ENCODE peak calls at places on chromosomes 13 and 19, in six cellular contexts. One of them, this sample, is unnamed. For H3K4me1, the result is how much of the 10 kb centered on the place peaks cover.

GRCh38 chr13:64925284-64925683 is 2304.9 kb downstream of the PCDH9 start:
- DNase-seq in suprapubic skin: no peak
- DNase-seq in kidney: no peak
- DNase-seq in astrocyte: no peak
- DNase-seq in thoracic aorta: no peak
- DNase-seq in upper lobe of right lung: no peak
- DNase-seq in this sample: no peak

GRCh38 chr13:113117335-113117872 is 5.2 kb upstream of the F10 start:
- DNase-seq in suprapubic skin: peak
- DNase-seq in kidney: peak
- DNase-seq in astrocyte: no peak
- DNase-seq in thoracic aorta: no peak
- DNase-seq in upper lobe of right lung: no peak
- DNase-seq in this sample: peak

GRCh38 chr13:32272021-32272695 is 43.0 kb downstream of the ZAR1L start:
- DNase-seq in suprapubic skin: no peak
- DNase-seq in kidney: no peak
- DNase-seq in astrocyte: no peak
- DNase-seq in thoracic aorta: no peak
- DNase-seq in upper lobe of right lung: no peak
- DNase-seq in this sample: no peak

GRCh38 chr19:32675720-32676185 is at the start of gene RGS9BP:
- DNase-seq in suprapubic skin: peak
- DNase-seq in kidney: peak
- DNase-seq in astrocyte: peak
- DNase-seq in thoracic aorta: peak
- DNase-seq in upper lobe of right lung: peak
- DNase-seq in this sample: peak

GRCh38 chr19:13850910-13851753 is 25.8 kb upstream of the NANOS3 start:
- DNase-seq in suprapubic skin: peak
- DNase-seq in kidney: peak
- DNase-seq in astrocyte: peak
- DNase-seq in thoracic aorta: peak
- DNase-seq in upper lobe of right lung: peak
- DNase-seq in this sample: peak

GRCh38 chr13:49436890-49437289 is 7.0 kb downstream of the CAB39L start:
- DNase-seq in suprapubic skin: no peak
- DNase-seq in kidney: no peak
- DNase-seq in astrocyte: peak
- DNase-seq in thoracic aorta: no peak
- DNase-seq in upper lobe of right lung: no peak
- DNase-seq in this sample: no peak

GRCh38 chr19:43476606-43477005 is 11.2 kb upstream of the LYPD3 start:
- DNase-seq in suprapubic skin: no peak
- DNase-seq in kidney: no peak
- DNase-seq in astrocyte: peak
- DNase-seq in thoracic aorta: no peak
- DNase-seq in upper lobe of right lung: no peak
- DNase-seq in this sample: no peak

GRCh38 chr13:44969858-44970484 is 19.3 kb downstream of the NUFIP1 start:
- DNase-seq in suprapubic skin: no peak
- DNase-seq in kidney: no peak
- DNase-seq in astrocyte: peak
- DNase-seq in thoracic aorta: no peak
- DNase-seq in upper lobe of right lung: no peak
- DNase-seq in this sample: no peak

GRCh38 chr19:6062274-6062673 is 48.0 kb downstream of the RFX2 start:
- DNase-seq in suprapubic skin: peak
- DNase-seq in kidney: peak
- DNase-seq in astrocyte: peak
- DNase-seq in thoracic aorta: peak
- DNase-seq in upper lobe of right lung: peak
- DNase-seq in this sample: peak

GRCh38 chr13:34201050-34201913 is 383.3 kb downstream of the RFC3 start:
- DNase-seq in suprapubic skin: no peak
- DNase-seq in kidney: no peak
- DNase-seq in astrocyte: peak
- DNase-seq in thoracic aorta: no peak
- DNase-seq in upper lobe of right lung: no peak
- DNase-seq in this sample: no peak

GRCh38 chr13:48236528-48237353 is 3.7 kb downstream of the ITM2B start:
- DNase-seq in suprapubic skin: no peak
- DNase-seq in kidney: no peak
- DNase-seq in astrocyte: no peak
- DNase-seq in thoracic aorta: no peak
- DNase-seq in upper lobe of right lung: no peak
- DNase-seq in this sample: no peak

GRCh38 chr13:40261361-40261760 is 405.1 kb downstream of the FOXO1 start:
- DNase-seq in suprapubic skin: no peak
- DNase-seq in kidney: no peak
- DNase-seq in astrocyte: no peak
- DNase-seq in thoracic aorta: no peak
- DNase-seq in upper lobe of right lung: no peak
- DNase-seq in this sample: no peak

GRCh38 chr19:18846862-18847515 is 15.2 kb downstream of the UPF1 start:
- DNase-seq in suprapubic skin: peak
- DNase-seq in kidney: peak
- DNase-seq in astrocyte: peak
- DNase-seq in thoracic aorta: no peak
- DNase-seq in upper lobe of right lung: peak
- DNase-seq in this sample: peak

GRCh38 chr19:3625996-3626472 is 556 bp downstream of the CACTIN start:
- DNase-seq in suprapubic skin: no peak
- DNase-seq in kidney: no peak
- DNase-seq in astrocyte: peak
- DNase-seq in thoracic aorta: no peak
- DNase-seq in upper lobe of right lung: no peak
- DNase-seq in this sample: no peak

GRCh38 chr13:39603424-39603947 is 493 bp upstream of the LHFPL6 start:
- DNase-seq in suprapubic skin: no peak
- DNase-seq in kidney: no peak
- DNase-seq in astrocyte: peak
- DNase-seq in thoracic aorta: no peak
- DNase-seq in upper lobe of right lung: no peak
- DNase-seq in this sample: no peak

GRCh38 chr19:49216076-49216475 is 58.5 kb downstream of the TRPM4 start:
- DNase-seq in suprapubic skin: no peak
- DNase-seq in kidney: no peak
- DNase-seq in astrocyte: peak
- DNase-seq in thoracic aorta: no peak
- DNase-seq in upper lobe of right lung: no peak
- DNase-seq in this sample: no peak

GRCh38 chr19:7852851-7853759 is 21.1 kb downstream of the PRR36 start:
- DNase-seq in suprapubic skin: peak
- DNase-seq in kidney: peak
- DNase-seq in astrocyte: no peak
- DNase-seq in thoracic aorta: no peak
- DNase-seq in upper lobe of right lung: peak
- DNase-seq in this sample: no peak

GRCh38 chr19:1725100-1726064 is 27.9 kb upstream of the ONECUT3 start:
- DNase-seq in suprapubic skin: no peak
- DNase-seq in kidney: no peak
- DNase-seq in astrocyte: no peak
- DNase-seq in thoracic aorta: no peak
- DNase-seq in upper lobe of right lung: no peak
- DNase-seq in this sample: no peak

GRCh38 chr13:40682449-40683240 is 16.2 kb upstream of the FOXO1 start:
- DNase-seq in suprapubic skin: no peak
- DNase-seq in kidney: no peak
- DNase-seq in astrocyte: peak
- DNase-seq in thoracic aorta: no peak
- DNase-seq in upper lobe of right lung: no peak
- DNase-seq in this sample: no peak

GRCh38 chr13:48859168-48860105 is 116.3 kb upstream of the FNDC3A start:
- DNase-seq in suprapubic skin: no peak
- DNase-seq in kidney: no peak
- DNase-seq in astrocyte: no peak
- DNase-seq in thoracic aorta: no peak
- DNase-seq in upper lobe of right lung: no peak
- DNase-seq in this sample: no peak

GRCh38 chr13:100951031-100951430 is 276.4 kb upstream of the TMTC4 start:
- DNase-seq in suprapubic skin: no peak
- DNase-seq in kidney: no peak
- DNase-seq in astrocyte: no peak
- DNase-seq in thoracic aorta: no peak
- DNase-seq in upper lobe of right lung: no peak
- DNase-seq in this sample: no peak

GRCh38 chr19:43628646-43629326 is 9.4 kb upstream of the ZNF428 start:
- DNase-seq in suprapubic skin: no peak
- DNase-seq in kidney: no peak
- DNase-seq in astrocyte: no peak
- DNase-seq in thoracic aorta: no peak
- DNase-seq in upper lobe of right lung: no peak
- DNase-seq in this sample: no peak

GRCh38 chr19:24059572-24060295 is 27.3 kb upstream of the ZNF254 start:
- DNase-seq in suprapubic skin: no peak
- DNase-seq in kidney: no peak
- DNase-seq in astrocyte: no peak
- DNase-seq in thoracic aorta: no peak
- DNase-seq in upper lobe of right lung: no peak
- DNase-seq in this sample: no peak

GRCh38 chr13:114146629-114147028 is 14.2 kb upstream of the RASA3 start:
- DNase-seq in suprapubic skin: peak
- DNase-seq in kidney: peak
- DNase-seq in astrocyte: no peak
- DNase-seq in thoracic aorta: no peak
- DNase-seq in upper lobe of right lung: peak
- DNase-seq in this sample: no peak

GRCh38 chr13:39336964-39337363 is 266.0 kb downstream of the LHFPL6 start:
- DNase-seq in suprapubic skin: no peak
- DNase-seq in kidney: no peak
- DNase-seq in astrocyte: no peak
- DNase-seq in thoracic aorta: no peak
- DNase-seq in upper lobe of right lung: no peak
- DNase-seq in this sample: no peak

GRCh38 chr19:10760268-10760944 is 42.5 kb downstream of the DNM2 start:
- DNase-seq in suprapubic skin: no peak
- DNase-seq in kidney: peak
- DNase-seq in astrocyte: peak
- DNase-seq in thoracic aorta: no peak
- DNase-seq in upper lobe of right lung: no peak
- DNase-seq in this sample: no peak

GRCh38 chr13:112034846-112035245 is 32.1 kb upstream of the SOX1 start:
- DNase-seq in suprapubic skin: no peak
- DNase-seq in kidney: no peak
- DNase-seq in astrocyte: no peak
- DNase-seq in thoracic aorta: no peak
- DNase-seq in upper lobe of right lung: no peak
- DNase-seq in this sample: no peak

GRCh38 chr13:96179309-96179708 is 89.4 kb downstream of the HS6ST3 start:
- DNase-seq in suprapubic skin: no peak
- DNase-seq in kidney: no peak
- DNase-seq in astrocyte: no peak
- DNase-seq in thoracic aorta: no peak
- DNase-seq in upper lobe of right lung: no peak
- DNase-seq in this sample: no peak

DNA sequence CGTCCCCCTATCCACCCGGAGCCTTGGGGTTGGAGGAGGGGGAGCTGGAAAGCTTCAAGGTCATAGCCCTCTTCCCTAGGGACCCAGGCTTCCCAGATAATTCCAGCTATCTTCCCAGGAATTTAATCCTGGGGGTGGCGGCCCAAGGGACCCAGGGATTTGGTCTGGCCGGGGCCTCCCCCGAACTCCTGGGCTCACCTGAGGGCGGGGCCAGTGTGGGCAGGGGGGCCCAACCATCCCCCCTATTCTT is 1.3 kb downstream of the VASP start:
- DNase-seq in suprapubic skin: no peak
- DNase-seq in kidney: no peak
- DNase-seq in astrocyte: no peak
- DNase-seq in thoracic aorta: no peak
- DNase-seq in upper lobe of right lung: no peak
- DNase-seq in this sample: no peak
- H3K4me1 ChIP-seq in suprapubic skin: under half
- H3K4me1 ChIP-seq in kidney: under half
- H3K4me1 ChIP-seq in astrocyte: under half
- H3K4me1 ChIP-seq in thoracic aorta: under half
- H3K4me1 ChIP-seq in upper lobe of right lung: under half
- H3K4me1 ChIP-seq in this sample: under half

GRCh38 chr13:21015284-21015683 is 46.1 kb downstream of the LATS2 start:
- DNase-seq in suprapubic skin: no peak
- DNase-seq in kidney: no peak
- DNase-seq in astrocyte: peak
- DNase-seq in thoracic aorta: no peak
- DNase-seq in upper lobe of right lung: no peak
- DNase-seq in this sample: no peak
- H3K4me1 ChIP-seq in suprapubic skin: under half
- H3K4me1 ChIP-seq in kidney: half or more
- H3K4me1 ChIP-seq in astrocyte: half or more
- H3K4me1 ChIP-seq in thoracic aorta: half or more
- H3K4me1 ChIP-seq in upper lobe of right lung: half or more
- H3K4me1 ChIP-seq in this sample: half or more

GRCh38 chr13:110418944-110419343 is 111.9 kb downstream of the COL4A2 start:
- DNase-seq in suprapubic skin: no peak
- DNase-seq in kidney: no peak
- DNase-seq in astrocyte: no peak
- DNase-seq in thoracic aorta: no peak
- DNase-seq in upper lobe of right lung: no peak
- DNase-seq in this sample: no peak
- H3K4me1 ChIP-seq in suprapubic skin: under half
- H3K4me1 ChIP-seq in kidney: under half
- H3K4me1 ChIP-seq in astrocyte: under half
- H3K4me1 ChIP-seq in thoracic aorta: under half
- H3K4me1 ChIP-seq in upper lobe of right lung: under half
- H3K4me1 ChIP-seq in this sample: under half

GRCh38 chr19:35442091-35442490 is 6.0 kb upstream of the FFAR2 start:
- DNase-seq in suprapubic skin: no peak
- DNase-seq in kidney: no peak
- DNase-seq in astrocyte: no peak
- DNase-seq in thoracic aorta: no peak
- DNase-seq in upper lobe of right lung: peak
- DNase-seq in this sample: peak

GRCh38 chr19:35436477-35437141 is 11.4 kb upstream of the FFAR2 start:
- DNase-seq in suprapubic skin: no peak
- DNase-seq in kidney: peak
- DNase-seq in astrocyte: no peak
- DNase-seq in thoracic aorta: no peak
- DNase-seq in upper lobe of right lung: no peak
- DNase-seq in this sample: no peak

GRCh38 chr19:35437152-35437951 is 10.7 kb upstream of the FFAR2 start:
- DNase-seq in suprapubic skin: no peak
- DNase-seq in kidney: no peak
- DNase-seq in astrocyte: no peak
- DNase-seq in thoracic aorta: no peak
- DNase-seq in upper lobe of right lung: no peak
- DNase-seq in this sample: no peak

GRCh38 chr19:35439921-35440320 is 8.1 kb upstream of the FFAR2 start:
- DNase-seq in suprapubic skin: no peak
- DNase-seq in kidney: no peak
- DNase-seq in astrocyte: no peak
- DNase-seq in thoracic aorta: no peak
- DNase-seq in upper lobe of right lung: no peak
- DNase-seq in this sample: no peak

DNA sequence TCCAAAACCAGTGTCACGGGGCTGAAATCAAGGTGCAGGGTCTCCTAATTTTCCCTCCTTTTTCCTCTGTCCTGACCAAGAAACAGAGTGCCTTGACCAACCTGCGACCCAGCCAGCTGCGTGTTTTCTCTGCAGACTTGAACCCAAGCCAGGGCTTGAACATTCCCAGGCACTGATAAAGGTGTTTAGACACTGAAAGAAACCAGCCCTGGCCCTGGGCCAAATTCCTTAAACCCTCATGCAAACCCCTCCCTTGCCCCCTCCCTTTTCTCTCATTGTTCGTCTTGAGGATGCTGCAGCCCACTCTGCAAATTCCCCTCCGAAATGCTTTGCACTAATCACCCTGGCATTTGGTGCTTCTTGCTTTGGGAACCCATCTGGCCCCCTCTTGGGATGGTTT is 9.5 kb upstream of the FFAR2 start:
- DNase-seq in suprapubic skin: no peak
- DNase-seq in kidney: no peak
- DNase-seq in astrocyte: no peak
- DNase-seq in thoracic aorta: no peak
- DNase-seq in upper lobe of right lung: no peak
- DNase-seq in this sample: no peak
- H3K4me1 ChIP-seq in suprapubic skin: under half
- H3K4me1 ChIP-seq in kidney: under half
- H3K4me1 ChIP-seq in astrocyte: under half
- H3K4me1 ChIP-seq in thoracic aorta: under half
- H3K4me1 ChIP-seq in upper lobe of right lung: half or more
- H3K4me1 ChIP-seq in this sample: under half

This sample was measured in ascending aorta.